ENCODE peak calls at places on chromosomes 11 and 22, in six cellular contexts. P is keratinocyte, F is fibroblast of lung, Z is uterus, H is stomach, B is heart left ventricle. J is an unnamed sample.

GRCh38 chr22:29385748-29386147 is 2.6 kb downstream of the AP1B1 start:
- DNase-seq in B (peak; percentile 41), H (peak; percentile 57), F (no peak), P (no peak), Z (no peak), J (no peak)

GRCh38 chr11:130442728-130443127 is 5.7 kb upstream of the ADAMTS15 start:
- DNase-seq in Z (peak; percentile 54), B (no peak), F (peak; percentile 31), H (no peak), P (no peak), J (no peak)

GRCh38 chr22:28282346-28282745 is 363.3 kb upstream of the PITPNB start:
- DNase-seq in F (peak; percentile 78), H (no peak), Z (no peak), P (no peak), B (no peak), J (no peak)

GRCh38 chr11:74815966-74816365 is 67.3 kb downstream of the RNF169 start:
- DNase-seq in F (no peak), H (no peak), Z (no peak), P (no peak), B (no peak), J (no peak)

GRCh38 chr11:783581-784015 is 6.3 kb downstream of the CEND1 start:
- DNase-seq in B (peak; percentile 74), P (peak; percentile 56), H (peak; percentile 89), F (peak; percentile 81), Z (peak; percentile 69), J (no peak)

GRCh38 chr22:48757581-48757980 is 1070.1 kb downstream of the BRD1 start:
- DNase-seq in H (peak; percentile 14), P (no peak), B (no peak), Z (no peak), F (no peak), J (no peak)

GRCh38 chr22:35439365-35439717 is 39.4 kb downstream of the MCM5 start:
- DNase-seq in B (no peak), Z (no peak), F (no peak), H (no peak), P (no peak), J (no peak)

GRCh38 chr11:122735031-122735430 is 79.5 kb downstream of the UBASH3B start:
- DNase-seq in F (peak; percentile 55), H (no peak), B (no peak), Z (no peak), P (no peak), J (no peak)

GRCh38 chr11:2898366-2899079 is 12.9 kb upstream of the CDKN1C start:
- DNase-seq in P (no peak), B (peak; percentile 74), Z (peak; percentile 70), H (peak; percentile 57), F (peak; percentile 90), J (peak; percentile 53)

GRCh38 chr11:9861860-9862725 is 198.2 kb downstream of the SWAP70 start:
- DNase-seq in P (no peak), F (peak; percentile 77), H (peak; percentile 47), B (peak; percentile 40), Z (peak; percentile 57), J (no peak)

GRCh38 chr11:9858822-9859221 is 194.9 kb downstream of the SWAP70 start:
- DNase-seq in H (no peak), B (no peak), P (no peak), Z (no peak), F (peak; percentile 31), J (no peak)

GRCh38 chr11:9855579-9856260 is 191.8 kb downstream of the SWAP70 start:
- DNase-seq in H (no peak), Z (no peak), P (no peak), B (no peak), F (no peak), J (no peak)

GRCh38 chr11:9859491-9860305 is 195.8 kb downstream of the SWAP70 start:
- DNase-seq in Z (no peak), P (no peak), H (no peak), B (no peak), F (peak; percentile 30), J (no peak)

GRCh38 chr11:9858218-9858617 is 194.3 kb downstream of the SWAP70 start:
- DNase-seq in P (no peak), B (no peak), Z (no peak), H (no peak), F (peak; percentile 8), J (no peak)
- H3K27ac ChIP-seq in P (no peak overlapping the region), B (no peak overlapping the region), Z (no peak overlapping the region), H (no peak overlapping the region), F (peak overlapping the region; percentile 26), J (no peak overlapping the region)

GRCh38 chr22:39148727-39149535 is 3.5 kb downstream of the CBX7 start:
- DNase-seq in H (peak; percentile 47), F (no peak), Z (peak; percentile 80), P (no peak), B (peak; percentile 72), J (no peak)
- H3K27ac ChIP-seq in H (peak overlapping the region; percentile 98), F (no peak overlapping the region), Z (peak overlapping the region; percentile 95), P (no peak overlapping the region), B (peak overlapping the region; percentile 37), J (no peak overlapping the region)

GRCh38 chr11:71933141-71933933 is 4.5 kb downstream of the RNF121 start:
- DNase-seq in P (no peak), H (no peak), Z (no peak), B (no peak), F (no peak), J (no peak)

GRCh38 chr11:71934213-71934612 is 5.4 kb downstream of the RNF121 start:
- DNase-seq in F (no peak), Z (no peak), P (no peak), B (no peak), H (no peak), J (no peak)

GRCh38 chr11:71937826-71938225 is 9.0 kb downstream of the RNF121 start:
- DNase-seq in P (no peak), F (no peak), B (no peak), Z (no peak), H (peak; percentile 53), J (no peak)

GRCh38 chr11:71935338-71935925 is 6.6 kb downstream of the RNF121 start:
- DNase-seq in P (no peak), Z (no peak), B (no peak), F (no peak), H (no peak), J (no peak)

GRCh38 chr11:71936825-71937224 is 8.0 kb downstream of the RNF121 start:
- DNase-seq in F (peak; percentile 36), Z (no peak), H (no peak), P (no peak), B (no peak), J (no peak)
- H3K27ac ChIP-seq in F (no peak overlapping the region), Z (no peak overlapping the region), H (peak overlapping the region; percentile 70), P (no peak overlapping the region), B (no peak overlapping the region), J (no peak overlapping the region)

GRCh38 chr11:44746894-44747293 is 20.1 kb downstream of the TSPAN18 start:
- DNase-seq in P (no peak), H (no peak), Z (peak; percentile 9), B (peak; percentile 88), F (no peak), J (no peak)
- H3K27ac ChIP-seq in P (no peak overlapping the region), H (peak overlapping the region; percentile 55), Z (no peak overlapping the region), B (peak overlapping the region; percentile 47), F (no peak overlapping the region), J (no peak overlapping the region)

DNA sequence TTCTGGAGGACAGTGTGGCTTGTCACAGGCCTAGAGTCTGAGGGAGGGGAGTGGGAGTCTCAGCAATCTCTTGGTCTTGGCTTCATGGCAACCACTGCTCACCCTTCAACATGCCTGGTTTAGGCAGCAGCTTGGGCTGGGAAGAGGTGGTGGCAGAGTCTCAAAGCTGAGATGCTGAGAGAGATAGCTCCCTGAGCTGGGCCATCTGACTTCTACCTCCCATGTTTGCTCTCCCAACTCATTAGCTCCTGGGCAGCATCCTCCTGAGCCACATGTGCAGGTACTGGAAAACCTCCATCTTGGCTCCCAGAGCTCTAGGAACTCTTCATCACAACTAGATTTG is 13.0 kb downstream of the PIK3IP1 start:
- DNase-seq in F (no peak), P (no peak), Z (no peak), H (no peak), B (no peak), J (no peak)
- H3K27ac ChIP-seq in F (no peak overlapping the region), P (no peak overlapping the region), Z (no peak overlapping the region), H (peak overlapping the region; percentile 76), B (no peak overlapping the region), J (peak overlapping the region; percentile 47)

DNA sequence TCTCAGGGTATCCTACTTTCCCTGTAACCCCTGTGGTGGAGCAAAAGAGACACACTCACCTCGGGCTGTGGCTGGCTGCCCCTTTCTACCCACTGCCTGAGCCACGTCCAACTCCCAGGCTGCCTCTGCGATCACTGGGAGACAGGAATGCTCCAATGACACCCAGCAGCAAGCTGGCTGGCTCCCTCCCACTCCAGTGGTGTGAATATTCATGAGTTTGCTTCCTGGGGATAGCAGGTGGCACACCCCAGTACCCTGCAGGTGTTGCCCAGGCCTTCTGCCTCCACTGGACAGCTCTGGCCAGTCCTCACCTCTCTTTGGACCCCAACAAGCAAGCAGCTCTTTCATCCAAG is 9.7 kb downstream of the GAL3ST1 start:
- DNase-seq in P (no peak), H (no peak), F (no peak), B (no peak), Z (no peak), J (no peak)
- H3K27ac ChIP-seq in P (no peak overlapping the region), H (no peak overlapping the region), F (no peak overlapping the region), B (no peak overlapping the region), Z (no peak overlapping the region), J (no peak overlapping the region)